ENCODE peak calls at places on chromosomes 7 and 10, in ten cellular contexts. W is prostate gland, T is breast epithelium, O is HCT116, U is upper lobe of left lung, J is HepG2, B is sigmoid colon, H is SK-N-SH, E is GM12878, I is esophagus muscularis mucosa. X is an unnamed sample.

GRCh38 chr7:46321556-46322205 is 400.6 kb upstream of the IGFBP3 start:
- DNase-seq in U (no peak), I (no peak), T (no peak), H (no peak), W (no peak), J (peak; percentile 3), B (no peak), O (no peak), E (no peak), X (no peak)

GRCh38 chr10:74930962-74931361 is 104.6 kb downstream of the KAT6B start:
- DNase-seq in W (no peak), U (no peak), E (no peak), O (no peak), I (no peak), J (no peak), H (no peak), B (no peak), T (no peak), X (no peak)

GRCh38 chr7:27535795-27536194 is 126.9 kb downstream of the HIBADH start:
- DNase-seq in U (no peak), E (no peak), H (no peak), W (no peak), J (no peak), B (no peak), T (no peak), I (no peak), O (no peak), X (no peak)

GRCh38 chr7:78176186-78176585 is 377.6 kb downstream of the PHTF2 start:
- DNase-seq in U (no peak), W (no peak), E (no peak), H (no peak), T (no peak), O (no peak), J (no peak), I (peak; percentile 85), B (no peak), X (no peak)

GRCh38 chr10:49733866-49734265 is 28.3 kb downstream of the OGDHL start:
- DNase-seq in I (no peak), H (no peak), T (no peak), W (no peak), U (no peak), E (no peak), B (no peak), J (no peak), O (no peak), X (no peak)

GRCh38 chr7:17696422-17696821 is 243.9 kb downstream of the SNX13 start:
- DNase-seq in H (no peak), U (peak; percentile 51), T (peak; percentile 68), B (peak; percentile 81), I (no peak), W (peak; percentile 86), J (peak; percentile 46), O (no peak), E (no peak), X (no peak)

GRCh38 chr10:101111547-101111946 is 19.6 kb upstream of the TLX1 start:
- DNase-seq in T (no peak), J (no peak), I (no peak), W (no peak), B (no peak), H (no peak), O (no peak), U (no peak), E (no peak), X (no peak)

GRCh38 chr10:96700477-96701099 is 19.7 kb downstream of the PIK3AP1 start:
- DNase-seq in I (no peak), B (no peak), O (no peak), W (no peak), U (peak; percentile 44), T (no peak), H (no peak), J (no peak), E (no peak), X (no peak)

GRCh38 chr10:20767028-20767427 is 130.1 kb downstream of the NEBL start:
- DNase-seq in U (no peak), B (no peak), W (no peak), E (no peak), T (no peak), I (no peak), O (no peak), H (no peak), J (no peak), X (no peak)

GRCh38 chr10:20765066-20765465 is 132.0 kb downstream of the NEBL start:
- DNase-seq in I (no peak), B (no peak), U (no peak), W (no peak), J (no peak), T (no peak), E (no peak), O (no peak), H (no peak), X (no peak)

GRCh38 chr10:20771053-20771452 is 126.1 kb downstream of the NEBL start:
- DNase-seq in O (no peak), U (no peak), W (no peak), B (no peak), J (no peak), I (no peak), H (no peak), T (no peak), E (no peak), X (no peak)

DNA sequence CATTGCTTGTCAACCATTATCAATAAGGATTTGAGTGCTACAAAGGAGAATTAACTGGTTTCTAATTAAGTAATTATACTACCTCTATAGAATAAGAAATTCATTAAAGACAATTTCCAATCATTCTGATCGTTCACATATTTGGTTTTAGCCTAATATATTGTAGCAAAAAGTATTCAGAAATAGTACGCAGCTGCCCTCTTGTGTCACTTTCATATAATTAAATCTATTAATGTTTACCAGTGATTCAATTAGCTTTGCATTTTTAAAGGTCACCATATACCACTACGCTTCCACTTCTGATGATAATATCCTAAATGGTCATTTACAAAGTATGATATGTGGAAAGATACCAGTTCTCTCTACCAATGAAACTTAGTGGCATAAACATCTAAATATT is 128.3 kb downstream of the NEBL start:
- DNase-seq in J (no peak), O (no peak), B (no peak), I (no peak), T (no peak), U (no peak), E (no peak), W (no peak), H (peak; percentile 4), X (no peak)
- TF ChIP-seq CTCF in J (peak; percentile 9), O (no peak), B (peak; percentile 16), I (peak; percentile 22), T (peak; percentile 47), U (peak; percentile 15), E (no peak), W (peak; percentile 45), H (peak; percentile 50), X (no peak)

GRCh38 chr10:12130237-12130872 is 878 bp downstream of the SEC61A2 start:
- DNase-seq in U (peak; percentile 26), J (peak; percentile 71), B (no peak), W (no peak), I (no peak), E (peak; percentile 40), O (peak; percentile 64), T (no peak), H (peak; percentile 78), X (no peak)

DNA sequence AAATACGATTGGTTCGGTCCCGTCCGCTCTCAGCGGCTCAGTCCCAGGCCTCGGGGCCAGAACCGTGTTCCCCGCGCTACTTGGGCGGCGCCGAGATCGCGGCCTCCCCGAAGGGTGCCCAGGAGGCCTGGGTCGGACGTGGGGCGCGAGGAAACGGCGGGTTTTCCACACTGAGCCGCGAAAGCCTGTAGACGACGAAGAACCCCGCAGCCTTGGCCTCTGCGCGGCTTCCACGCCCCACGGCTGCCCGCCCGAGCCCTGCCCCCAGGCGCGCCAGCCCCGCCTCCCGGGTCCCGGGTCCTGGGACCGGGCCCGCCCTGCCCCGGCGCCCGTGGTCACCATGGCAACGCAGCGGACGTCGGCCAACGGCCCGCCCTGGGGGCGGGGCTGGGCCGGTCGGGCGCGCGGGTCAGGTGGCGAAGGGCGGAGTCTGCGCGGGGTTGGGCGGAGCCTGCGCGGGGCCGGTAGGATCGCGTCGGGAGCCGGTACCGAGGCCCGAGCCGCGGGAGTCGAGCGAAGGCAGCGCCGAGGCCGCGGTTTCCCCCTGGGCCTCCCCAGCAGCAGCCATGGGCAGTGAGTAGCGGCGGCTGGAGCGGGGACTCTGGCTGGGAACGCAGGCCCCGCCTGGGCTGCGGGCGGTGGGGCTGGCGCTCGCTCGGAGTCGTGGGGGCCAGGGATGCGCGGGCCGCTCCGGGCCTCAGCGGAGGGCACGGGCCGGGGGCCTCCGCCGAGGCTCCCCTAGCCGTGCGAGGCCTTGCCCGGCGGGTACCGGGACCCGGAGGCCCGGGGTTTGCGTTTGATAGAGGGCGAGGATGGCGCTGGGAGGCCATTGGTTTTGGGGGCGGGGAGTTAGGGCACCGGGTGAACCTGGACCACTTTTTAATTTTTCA is at the start of gene SEC61A2:
- DNase-seq in H (peak; percentile 100), W (peak; percentile 96), E (peak; percentile 53), I (peak; percentile 95), O (peak; percentile 73), B (peak; percentile 97), T (peak; percentile 95), U (peak; percentile 97), J (peak; percentile 77), X (peak; percentile 98)
- TF ChIP-seq POLR2AphosphoS5 in H (no peak), W (peak; percentile 40), E (peak; percentile 72), I (peak; percentile 83), O (peak; percentile 69), B (peak; percentile 84), T (peak; percentile 54), U (peak; percentile 63), J (peak; percentile 72), X (peak; percentile 82)

GRCh38 chr10:116385311-116385710 is 42.3 kb upstream of the PNLIPRP3 start:
- DNase-seq in W (no peak), U (no peak), B (no peak), H (no peak), I (no peak), J (no peak), T (no peak), O (no peak), E (no peak), X (no peak)

GRCh38 chr10:116385994-116386809 is 41.4 kb upstream of the PNLIPRP3 start:
- DNase-seq in H (no peak), O (peak; percentile 22), I (no peak), T (no peak), W (no peak), U (no peak), B (no peak), E (no peak), J (peak; percentile 12), X (no peak)

GRCh38 chr10:116382290-116382689 is 45.4 kb upstream of the PNLIPRP3 start:
- DNase-seq in I (no peak), U (no peak), E (no peak), T (no peak), H (no peak), W (no peak), J (no peak), B (no peak), O (no peak), X (no peak)
- H3K27ac ChIP-seq in I (no peak overlapping the region), U (no peak overlapping the region), E (no peak overlapping the region), T (no peak overlapping the region), H (no peak overlapping the region), W (no peak overlapping the region), J (no peak overlapping the region), B (no peak overlapping the region), O (no peak overlapping the region), X (no peak overlapping the region)

DNA sequence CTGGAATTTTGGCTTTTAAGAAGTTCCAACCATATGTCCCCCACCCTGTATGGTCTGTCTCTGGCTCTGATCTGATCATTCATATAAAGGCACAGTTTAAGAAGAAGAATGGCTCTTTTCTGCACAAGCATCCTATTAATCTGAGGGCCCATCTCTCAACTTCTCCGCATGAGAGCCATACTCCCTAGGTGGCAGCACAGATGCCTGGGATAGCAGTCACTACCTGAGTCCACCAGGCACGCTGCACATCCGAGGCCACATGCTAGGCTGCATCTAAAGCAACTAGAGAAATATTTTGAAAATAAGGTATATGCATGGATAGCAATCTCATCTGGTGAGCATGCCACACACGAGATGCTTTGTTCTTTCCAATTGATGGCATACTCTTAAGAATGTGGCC is 565.5 kb downstream of the PARD3 start:
- DNase-seq in I (no peak), O (no peak), W (no peak), E (no peak), U (no peak), H (peak; percentile 35), T (no peak), J (peak; percentile 34), B (no peak), X (no peak)
- TF ChIP-seq CTCF in I (no peak), O (peak; percentile 50), W (no peak), E (peak; percentile 7), U (no peak), H (peak; percentile 23), T (no peak), J (peak; percentile 47), B (no peak), X (no peak)

X was measured in stomach.